ENCODE peak calls at places on chromosomes 16 and 17, in eight cellular contexts. One of them, this sample, is unnamed. For H3K4me1, the result is how much of the 10 kb centered on the place peaks cover.

GRCh38 chr16:3029499-3030127 is 5.8 kb downstream of the THOC6 start:
- DNase-seq in spleen: peak
- DNase-seq in body of pancreas: no peak
- DNase-seq in neuronal stem cell: no peak
- DNase-seq in cardiac muscle cell: peak
- DNase-seq in GM23248: peak
- DNase-seq in heart left ventricle: no peak
- DNase-seq in upper lobe of right lung: no peak
- DNase-seq in this sample: no peak

GRCh38 chr16:49462989-49463371 is 89.4 kb downstream of the C16orf78 start:
- DNase-seq in neuronal stem cell: no peak
- DNase-seq in body of pancreas: no peak
- DNase-seq in heart left ventricle: peak
- DNase-seq in spleen: peak
- DNase-seq in upper lobe of right lung: no peak
- DNase-seq in cardiac muscle cell: no peak
- DNase-seq in GM23248: no peak
- DNase-seq in this sample: peak

GRCh38 chr16:73213761-73214480 is 166.0 kb upstream of the ZFHX3 start:
- DNase-seq in GM23248: peak
- DNase-seq in body of pancreas: no peak
- DNase-seq in cardiac muscle cell: no peak
- DNase-seq in spleen: no peak
- DNase-seq in neuronal stem cell: no peak
- DNase-seq in heart left ventricle: no peak
- DNase-seq in upper lobe of right lung: no peak
- DNase-seq in this sample: no peak

GRCh38 chr17:28173071-28173561 is 130.6 kb downstream of the NLK start:
- DNase-seq in heart left ventricle: no peak
- DNase-seq in upper lobe of right lung: no peak
- DNase-seq in GM23248: no peak
- DNase-seq in cardiac muscle cell: peak
- DNase-seq in spleen: no peak
- DNase-seq in body of pancreas: no peak
- DNase-seq in neuronal stem cell: no peak
- DNase-seq in this sample: no peak

GRCh38 chr17:49817993-49818392 is 29.5 kb downstream of the KAT7 start:
- DNase-seq in GM23248: no peak
- DNase-seq in neuronal stem cell: no peak
- DNase-seq in cardiac muscle cell: no peak
- DNase-seq in spleen: no peak
- DNase-seq in upper lobe of right lung: no peak
- DNase-seq in heart left ventricle: no peak
- DNase-seq in body of pancreas: no peak
- DNase-seq in this sample: no peak

GRCh38 chr17:82384730-82385429 is 13.3 kb downstream of the UTS2R start:
- DNase-seq in body of pancreas: peak
- DNase-seq in GM23248: peak
- DNase-seq in cardiac muscle cell: no peak
- DNase-seq in upper lobe of right lung: peak
- DNase-seq in heart left ventricle: peak
- DNase-seq in spleen: no peak
- DNase-seq in neuronal stem cell: no peak
- DNase-seq in this sample: no peak

GRCh38 chr17:31825961-31826691 is 32.9 kb downstream of the COPRS start:
- DNase-seq in body of pancreas: no peak
- DNase-seq in neuronal stem cell: no peak
- DNase-seq in spleen: no peak
- DNase-seq in heart left ventricle: no peak
- DNase-seq in GM23248: peak
- DNase-seq in cardiac muscle cell: peak
- DNase-seq in upper lobe of right lung: no peak
- DNase-seq in this sample: no peak

GRCh38 chr17:43683928-43684653 is 22.4 kb upstream of the MEOX1 start:
- DNase-seq in heart left ventricle: no peak
- DNase-seq in body of pancreas: no peak
- DNase-seq in cardiac muscle cell: no peak
- DNase-seq in spleen: no peak
- DNase-seq in GM23248: no peak
- DNase-seq in neuronal stem cell: no peak
- DNase-seq in upper lobe of right lung: no peak
- DNase-seq in this sample: no peak

GRCh38 chr16:3651461-3652372 is 2.8 kb upstream of the DNASE1 start:
- DNase-seq in upper lobe of right lung: peak
- DNase-seq in cardiac muscle cell: no peak
- DNase-seq in heart left ventricle: peak
- DNase-seq in GM23248: no peak
- DNase-seq in body of pancreas: no peak
- DNase-seq in spleen: peak
- DNase-seq in neuronal stem cell: no peak
- DNase-seq in this sample: peak

GRCh38 chr17:61556224-61557188 is 34.5 kb downstream of the NACA2 start:
- DNase-seq in heart left ventricle: no peak
- DNase-seq in upper lobe of right lung: no peak
- DNase-seq in cardiac muscle cell: peak
- DNase-seq in GM23248: no peak
- DNase-seq in neuronal stem cell: no peak
- DNase-seq in body of pancreas: no peak
- DNase-seq in spleen: no peak
- DNase-seq in this sample: no peak

GRCh38 chr17:39599665-39600468 is 7.9 kb downstream of the NEUROD2 start:
- DNase-seq in cardiac muscle cell: no peak
- DNase-seq in upper lobe of right lung: no peak
- DNase-seq in heart left ventricle: no peak
- DNase-seq in GM23248: no peak
- DNase-seq in neuronal stem cell: no peak
- DNase-seq in body of pancreas: no peak
- DNase-seq in spleen: no peak
- DNase-seq in this sample: no peak

GRCh38 chr17:6627019-6627418 is 13.5 kb downstream of the KIAA0753 start:
- DNase-seq in GM23248: peak
- DNase-seq in body of pancreas: no peak
- DNase-seq in heart left ventricle: no peak
- DNase-seq in spleen: no peak
- DNase-seq in upper lobe of right lung: no peak
- DNase-seq in neuronal stem cell: no peak
- DNase-seq in cardiac muscle cell: peak
- DNase-seq in this sample: no peak

GRCh38 chr17:55818451-55819375 is 67.9 kb downstream of the PCTP start:
- DNase-seq in GM23248: no peak
- DNase-seq in heart left ventricle: no peak
- DNase-seq in cardiac muscle cell: no peak
- DNase-seq in body of pancreas: no peak
- DNase-seq in neuronal stem cell: no peak
- DNase-seq in upper lobe of right lung: no peak
- DNase-seq in spleen: no peak
- DNase-seq in this sample: no peak

GRCh38 chr17:28327031-28327607 is 8.1 kb downstream of the TMEM97 start:
- DNase-seq in neuronal stem cell: no peak
- DNase-seq in GM23248: peak
- DNase-seq in body of pancreas: no peak
- DNase-seq in spleen: no peak
- DNase-seq in heart left ventricle: no peak
- DNase-seq in upper lobe of right lung: no peak
- DNase-seq in cardiac muscle cell: no peak
- DNase-seq in this sample: peak

GRCh38 chr16:86343111-86343642 is 167.2 kb upstream of the FOXF1 start:
- DNase-seq in cardiac muscle cell: peak
- DNase-seq in spleen: no peak
- DNase-seq in upper lobe of right lung: no peak
- DNase-seq in heart left ventricle: peak
- DNase-seq in neuronal stem cell: no peak
- DNase-seq in body of pancreas: peak
- DNase-seq in GM23248: peak
- DNase-seq in this sample: peak

GRCh38 chr17:69175812-69176517 is 34.3 kb upstream of the ABCA6 start:
- DNase-seq in neuronal stem cell: no peak
- DNase-seq in GM23248: peak
- DNase-seq in upper lobe of right lung: no peak
- DNase-seq in cardiac muscle cell: peak
- DNase-seq in heart left ventricle: no peak
- DNase-seq in body of pancreas: peak
- DNase-seq in spleen: no peak
- DNase-seq in this sample: no peak

GRCh38 chr16:19860146-19861030 is 24.3 kb downstream of the GPRC5B start:
- DNase-seq in neuronal stem cell: no peak
- DNase-seq in GM23248: no peak
- DNase-seq in cardiac muscle cell: peak
- DNase-seq in body of pancreas: no peak
- DNase-seq in upper lobe of right lung: no peak
- DNase-seq in heart left ventricle: no peak
- DNase-seq in spleen: peak
- DNase-seq in this sample: peak

GRCh38 chr16:10601444-10602401 is 21.3 kb upstream of the EMP2 start:
- DNase-seq in spleen: no peak
- DNase-seq in body of pancreas: no peak
- DNase-seq in upper lobe of right lung: peak
- DNase-seq in neuronal stem cell: no peak
- DNase-seq in heart left ventricle: no peak
- DNase-seq in cardiac muscle cell: no peak
- DNase-seq in GM23248: no peak
- DNase-seq in this sample: no peak

GRCh38 chr16:10600792-10601443 is 20.5 kb upstream of the EMP2 start:
- DNase-seq in body of pancreas: no peak
- DNase-seq in cardiac muscle cell: no peak
- DNase-seq in GM23248: peak
- DNase-seq in upper lobe of right lung: peak
- DNase-seq in spleen: no peak
- DNase-seq in neuronal stem cell: no peak
- DNase-seq in heart left ventricle: no peak
- DNase-seq in this sample: no peak

GRCh38 chr16:10599626-10600025 is 19.2 kb upstream of the EMP2 start:
- DNase-seq in body of pancreas: no peak
- DNase-seq in GM23248: no peak
- DNase-seq in neuronal stem cell: no peak
- DNase-seq in spleen: no peak
- DNase-seq in cardiac muscle cell: no peak
- DNase-seq in upper lobe of right lung: no peak
- DNase-seq in heart left ventricle: no peak
- DNase-seq in this sample: no peak

GRCh38 chr16:10597184-10597583 is 16.8 kb upstream of the EMP2 start:
- DNase-seq in GM23248: no peak
- DNase-seq in heart left ventricle: no peak
- DNase-seq in cardiac muscle cell: no peak
- DNase-seq in upper lobe of right lung: no peak
- DNase-seq in body of pancreas: no peak
- DNase-seq in neuronal stem cell: no peak
- DNase-seq in spleen: no peak
- DNase-seq in this sample: no peak

GRCh38 chr16:10598157-10598556 is 17.8 kb upstream of the EMP2 start:
- DNase-seq in GM23248: no peak
- DNase-seq in spleen: peak
- DNase-seq in upper lobe of right lung: peak
- DNase-seq in body of pancreas: peak
- DNase-seq in heart left ventricle: peak
- DNase-seq in neuronal stem cell: no peak
- DNase-seq in cardiac muscle cell: no peak
- DNase-seq in this sample: no peak
- H3K4me1 ChIP-seq in GM23248: under half
- H3K4me1 ChIP-seq in spleen: under half
- H3K4me1 ChIP-seq in upper lobe of right lung: under half
- H3K4me1 ChIP-seq in body of pancreas: under half
- H3K4me1 ChIP-seq in heart left ventricle: under half
- H3K4me1 ChIP-seq in neuronal stem cell: under half
- H3K4me1 ChIP-seq in cardiac muscle cell: under half
- H3K4me1 ChIP-seq in this sample: under half

GRCh38 chr16:25222959-25223358 is 6.2 kb downstream of the AQP8 start:
- DNase-seq in cardiac muscle cell: no peak
- DNase-seq in GM23248: no peak
- DNase-seq in body of pancreas: no peak
- DNase-seq in neuronal stem cell: no peak
- DNase-seq in spleen: no peak
- DNase-seq in heart left ventricle: no peak
- DNase-seq in upper lobe of right lung: no peak
- DNase-seq in this sample: no peak
- H3K4me1 ChIP-seq in cardiac muscle cell: under half
- H3K4me1 ChIP-seq in GM23248: under half
- H3K4me1 ChIP-seq in body of pancreas: half or more
- H3K4me1 ChIP-seq in neuronal stem cell: under half
- H3K4me1 ChIP-seq in spleen: under half
- H3K4me1 ChIP-seq in heart left ventricle: under half
- H3K4me1 ChIP-seq in upper lobe of right lung: under half
- H3K4me1 ChIP-seq in this sample: under half

GRCh38 chr16:23943604-23944003 is 107.8 kb downstream of the PRKCB start:
- DNase-seq in body of pancreas: no peak
- DNase-seq in cardiac muscle cell: no peak
- DNase-seq in GM23248: no peak
- DNase-seq in heart left ventricle: no peak
- DNase-seq in spleen: no peak
- DNase-seq in upper lobe of right lung: no peak
- DNase-seq in neuronal stem cell: no peak
- DNase-seq in this sample: no peak

GRCh38 chr16:23947838-23948237 is 112.1 kb downstream of the PRKCB start:
- DNase-seq in cardiac muscle cell: no peak
- DNase-seq in spleen: no peak
- DNase-seq in body of pancreas: no peak
- DNase-seq in upper lobe of right lung: no peak
- DNase-seq in heart left ventricle: no peak
- DNase-seq in neuronal stem cell: no peak
- DNase-seq in GM23248: no peak
- DNase-seq in this sample: no peak

GRCh38 chr16:23941963-23942564 is 106.3 kb downstream of the PRKCB start:
- DNase-seq in upper lobe of right lung: no peak
- DNase-seq in cardiac muscle cell: no peak
- DNase-seq in body of pancreas: no peak
- DNase-seq in heart left ventricle: no peak
- DNase-seq in neuronal stem cell: no peak
- DNase-seq in GM23248: no peak
- DNase-seq in spleen: no peak
- DNase-seq in this sample: no peak

GRCh38 chr16:23944381-23944780 is 108.6 kb downstream of the PRKCB start:
- DNase-seq in GM23248: no peak
- DNase-seq in cardiac muscle cell: no peak
- DNase-seq in upper lobe of right lung: no peak
- DNase-seq in body of pancreas: no peak
- DNase-seq in spleen: no peak
- DNase-seq in heart left ventricle: no peak
- DNase-seq in neuronal stem cell: no peak
- DNase-seq in this sample: no peak

GRCh38 chr16:23945243-23945642 is 109.5 kb downstream of the PRKCB start:
- DNase-seq in GM23248: no peak
- DNase-seq in body of pancreas: no peak
- DNase-seq in heart left ventricle: no peak
- DNase-seq in cardiac muscle cell: no peak
- DNase-seq in spleen: no peak
- DNase-seq in upper lobe of right lung: no peak
- DNase-seq in neuronal stem cell: no peak
- DNase-seq in this sample: no peak
- H3K4me1 ChIP-seq in GM23248: under half
- H3K4me1 ChIP-seq in body of pancreas: under half
- H3K4me1 ChIP-seq in heart left ventricle: under half
- H3K4me1 ChIP-seq in cardiac muscle cell: under half
- H3K4me1 ChIP-seq in spleen: under half
- H3K4me1 ChIP-seq in upper lobe of right lung: under half
- H3K4me1 ChIP-seq in neuronal stem cell: under half
- H3K4me1 ChIP-seq in this sample: under half

DNA sequence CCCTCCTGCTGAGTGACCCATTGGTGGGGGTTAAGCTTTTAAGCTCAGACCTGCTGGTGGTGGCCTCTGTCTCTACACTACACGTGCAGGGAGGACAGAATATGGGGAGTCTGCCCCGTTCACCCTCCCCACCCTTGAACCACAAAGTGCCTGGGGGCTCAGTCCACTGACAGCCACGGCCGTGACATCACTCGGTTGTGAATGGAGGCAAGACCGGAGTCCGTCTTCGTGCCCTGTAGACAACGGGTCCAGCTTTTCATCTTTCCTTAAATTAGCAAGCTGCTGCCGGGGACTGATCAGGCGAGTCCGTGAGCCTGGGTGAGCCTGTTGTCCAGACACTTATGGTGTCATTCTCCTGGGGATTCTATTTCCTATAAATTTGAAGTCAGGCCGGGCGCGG is 67.4 kb downstream of the CRISPLD2 start:
- DNase-seq in body of pancreas: no peak
- DNase-seq in cardiac muscle cell: no peak
- DNase-seq in spleen: no peak
- DNase-seq in upper lobe of right lung: no peak
- DNase-seq in neuronal stem cell: no peak
- DNase-seq in GM23248: no peak
- DNase-seq in heart left ventricle: no peak
- DNase-seq in this sample: no peak
- H3K4me1 ChIP-seq in body of pancreas: under half
- H3K4me1 ChIP-seq in cardiac muscle cell: under half
- H3K4me1 ChIP-seq in spleen: under half
- H3K4me1 ChIP-seq in upper lobe of right lung: under half
- H3K4me1 ChIP-seq in neuronal stem cell: under half
- H3K4me1 ChIP-seq in GM23248: under half
- H3K4me1 ChIP-seq in heart left ventricle: under half
- H3K4me1 ChIP-seq in this sample: under half